ENCODE peak calls at places on chromosomes 4 and X, in four cellular contexts. Y is PC-3, Q is GM23248, J is MM.1S. P is an unnamed sample.
A peak's percentile ranks its signal among the peaks of the same experiment; 100 is the strongest.

GRCh38 chr4:88962430-88962829 is 94.6 kb downstream of the FAM13A start:
- DNase-seq in Q (no peak), Y (peak; percentile 2), J (no peak), P (no peak)

GRCh38 chr4:38400946-38401345 is 263.1 kb upstream of the KLF3 start:
- DNase-seq in Y (peak; percentile 1), Q (no peak), J (no peak), P (no peak)

GRCh38 chr4:184397516-184398163 is 76.7 kb downstream of the IRF2 start:
- DNase-seq in Q (peak; percentile 7), Y (no peak), J (no peak), P (no peak)

GRCh38 chrX:9851890-9852289 is 65.7 kb downstream of the SHROOM2 start:
- DNase-seq in Q (no peak), J (no peak), Y (no peak), P (no peak)

GRCh38 chr4:5134620-5135019 is 83.3 kb downstream of the STK32B start:
- DNase-seq in J (no peak), Y (peak; percentile 35), Q (no peak), P (no peak)

GRCh38 chr4:88533937-88534750 is 10.6 kb upstream of the PYURF start:
- DNase-seq in Q (peak; percentile 98), Y (peak; percentile 92), J (no peak), P (no peak)

GRCh38 chr4:108043536-108043935 is 53.8 kb downstream of the HADH start:
- DNase-seq in Y (no peak), Q (no peak), J (no peak), P (no peak)

GRCh38 chr4:53591372-53591892 is at the start of gene LNX1:
- DNase-seq in J (peak; percentile 33), Q (no peak), Y (peak; percentile 93), P (peak; percentile 96)

GRCh38 chr4:83152771-83153170 is 38.2 kb upstream of the PLAC8 start:
- DNase-seq in Q (peak; percentile 21), Y (no peak), J (no peak), P (no peak)

GRCh38 chr4:76096076-76096475 is 21.6 kb downstream of the ART3 start:
- DNase-seq in Y (no peak), Q (no peak), J (no peak), P (no peak)

GRCh38 chrX:14832151-14832550 is 40.7 kb downstream of the FANCB start:
- DNase-seq in Y (no peak), J (no peak), Q (peak; percentile 58), P (no peak)

GRCh38 chr4:170388255-170388654 is 298.5 kb upstream of the AADAT start:
- DNase-seq in J (no peak), Y (no peak), Q (peak; percentile 69), P (no peak)

GRCh38 chr4:75919914-75920313 is 17.7 kb upstream of the PPEF2 start:
- DNase-seq in Y (no peak), Q (peak; percentile 15), J (no peak), P (no peak)

GRCh38 chrX:22533898-22534297 is 261.2 kb downstream of the CBLL2 start:
- DNase-seq in J (no peak), Q (no peak), Y (no peak), P (no peak)

GRCh38 chr4:59500103-59500502 is 1700.0 kb upstream of the ADGRL3 start:
- DNase-seq in Y (no peak), Q (no peak), J (no peak), P (no peak)

GRCh38 chrX:55161581-55161980 is 58.6 kb upstream of the PAGE5 start:
- DNase-seq in Q (peak; percentile 30), J (no peak), Y (no peak), P (peak; percentile 3)

GRCh38 chrX:46587753-46588171 is 14.2 kb downstream of the CHST7 start:
- DNase-seq in Y (no peak), J (no peak), Q (peak; percentile 4), P (no peak)

GRCh38 chr4:83561381-83561780 is 25.5 kb downstream of the GPAT3 start:
- DNase-seq in Q (peak; percentile 51), Y (peak; percentile 75), J (no peak), P (no peak)

GRCh38 chr4:3697033-3697432 is 69.2 kb upstream of the ADRA2C start:
- DNase-seq in Y (no peak), Q (no peak), J (no peak), P (no peak)

GRCh38 chrX:132488092-132488749 is 617 bp downstream of the MBNL3 start:
- DNase-seq in Y (peak; percentile 41), J (peak; percentile 43), Q (peak; percentile 68), P (no peak)

GRCh38 chrX:1912193-1912592 is 297.3 kb downstream of the ASMT start:
- DNase-seq in Q (no peak), Y (no peak), J (no peak), P (no peak)

GRCh38 chr4:15149842-15150592 is 147.7 kb downstream of the CPEB2 start:
- DNase-seq in Y (peak; percentile 72), J (peak; percentile 53), Q (peak; percentile 90), P (peak; percentile 73)

GRCh38 chrX:281166-281999 is at the start of gene PLCXD1:
- DNase-seq in Y (no peak), J (peak; percentile 21), Q (peak; percentile 28), P (no peak)

GRCh38 chrX:64198046-64198445 is 7.5 kb downstream of the AMER1 start:
- DNase-seq in Y (no peak), Q (no peak), J (peak; percentile 18), P (no peak)

GRCh38 chr4:153205028-153205648 is 895 bp downstream of the TRIM2 start:
- DNase-seq in Y (peak; percentile 79), J (no peak), Q (no peak), P (peak; percentile 41)
- H3K4me3 ChIP-seq in Y (peak overlapping the region; percentile 59), J (no peak overlapping the region), Q (no peak overlapping the region), P (peak overlapping the region; percentile 69)

GRCh38 chrX:137545711-137546651 is 19.9 kb upstream of the ZIC3 start:
- DNase-seq in Y (no peak), Q (no peak), J (no peak), P (no peak)
- H3K27me3 ChIP-seq in Y (no peaks in the 10 kb centered on the region), Q (no peaks in the 10 kb centered on the region), J (no peaks in the 10 kb centered on the region), P (peaks cover 12% of the 10 kb centered on the region)

GRCh38 chr4:7861440-7861881 is 78.2 kb downstream of the AFAP1 start:
- DNase-seq in Q (peak; percentile 93), J (no peak), Y (peak; percentile 90), P (peak; percentile 78)

GRCh38 chr4:7859350-7859749 is 80.3 kb downstream of the AFAP1 start:
- DNase-seq in Q (no peak), Y (no peak), J (no peak), P (no peak)

GRCh38 chr4:7858498-7858897 is 81.2 kb downstream of the AFAP1 start:
- DNase-seq in Y (no peak), J (no peak), Q (no peak), P (no peak)

GRCh38 chr4:7862561-7863200 is 77.0 kb downstream of the AFAP1 start:
- DNase-seq in Q (no peak), J (no peak), Y (no peak), P (no peak)

GRCh38 chr4:7860600-7861158 is 79.0 kb downstream of the AFAP1 start:
- DNase-seq in J (no peak), Y (no peak), Q (no peak), P (no peak)
- H3F3A ChIP-seq in J (no peaks in the 10 kb centered on the region), Y (peaks cover 11% of the 10 kb centered on the region), Q (peaks cover 84% of the 10 kb centered on the region), P (peaks cover 9% of the 10 kb centered on the region)

GRCh38 chr4:1309261-1310010 is 19.7 kb downstream of the MAEA start:
- DNase-seq in Y (no peak), J (no peak), Q (peak; percentile 92), P (no peak)
- H3K4me3 ChIP-seq in Y (no peak overlapping the region), J (no peak overlapping the region), Q (peak overlapping the region; percentile 63), P (no peak overlapping the region)

GRCh38 chrX:13489451-13489850 is 80.0 kb upstream of the EGFL6 start:
- DNase-seq in J (no peak), Y (peak; percentile 47), Q (peak; percentile 82), P (no peak)
- H3K27me3 ChIP-seq in J (no peaks in the 10 kb centered on the region), Y (no peaks in the 10 kb centered on the region), Q (no peaks in the 10 kb centered on the region), P (no peaks in the 10 kb centered on the region)

GRCh38 chr4:40299704-40300336 is 35.3 kb upstream of the CHRNA9 start:
- DNase-seq in Y (peak; percentile 47), Q (peak; percentile 40), J (no peak), P (no peak)
- H3F3A ChIP-seq in Y (no peaks in the 10 kb centered on the region), Q (peaks cover 4% of the 10 kb centered on the region), J (peaks cover 30% of the 10 kb centered on the region), P (no peaks in the 10 kb centered on the region)

P was measured in PC-9.